ENCODE peak calls at places on chromosomes 2 and 18, in ten cellular contexts. M is tibial artery, W is esophagus squamous epithelium, E is ovary, D is upper lobe of right lung, F is SK-N-SH, C is tibial nerve, Z is uterus, V is IMR-90, I is A549. L is an unnamed sample. For H3K4me1, the result is how much of the 10 kb centered on the place peaks cover.

GRCh38 chr2:46669016-46669415 is 189.7 kb downstream of the TMEM247 start:
- DNase-seq in M (no peak), W (no peak), E (no peak), D (no peak), F (no peak), C (no peak), Z (no peak), V (no peak), I (no peak), L (no peak)

GRCh38 chr2:141728142-141728541 is 402.7 kb downstream of the LRP1B start:
- DNase-seq in M (no peak), W (no peak), E (no peak), D (no peak), F (no peak), C (no peak), Z (no peak), V (no peak), I (no peak), L (no peak)

GRCh38 chr2:2660789-2661355 is 329.8 kb upstream of the MYT1L start:
- DNase-seq in M (no peak), W (no peak), E (no peak), D (no peak), F (no peak), C (no peak), Z (no peak), V (peak), I (peak), L (no peak)

GRCh38 chr2:2748399-2749205 is 417.5 kb upstream of the MYT1L start:
- DNase-seq in M (no peak), W (no peak), E (no peak), D (no peak), F (no peak), C (no peak), Z (no peak), V (no peak), I (no peak), L (no peak)

GRCh38 chr18:46167971-46168370 is 63.8 kb downstream of the HAUS1 start:
- DNase-seq in M (no peak), W (peak), E (no peak), D (peak), F (no peak), C (no peak), Z (no peak), V (no peak), I (no peak), L (peak)

GRCh38 chr2:27016801-27017325 is 15.9 kb upstream of the TMEM214 start:
- DNase-seq in M (no peak), W (no peak), E (peak), D (no peak), F (peak), C (peak), Z (peak), V (peak), I (peak), L (peak)

GRCh38 chr18:52499646-52500045 is 159.6 kb downstream of the DCC start:
- DNase-seq in M (no peak), W (no peak), E (no peak), D (no peak), F (no peak), C (no peak), Z (no peak), V (no peak), I (peak), L (no peak)

GRCh38 chr2:240168546-240169361 is 28.3 kb upstream of the OTOS start:
- DNase-seq in M (no peak), W (no peak), E (no peak), D (peak), F (no peak), C (no peak), Z (no peak), V (no peak), I (no peak), L (no peak)

GRCh38 chr18:49619792-49620191 is 57.9 kb downstream of the LIPG start:
- DNase-seq in M (no peak), W (no peak), E (no peak), D (no peak), F (no peak), C (no peak), Z (no peak), V (no peak), I (no peak), L (no peak)

GRCh38 chr2:160062283-160063005 is at the start of gene PLA2R1:
- DNase-seq in M (peak), W (no peak), E (peak), D (peak), F (no peak), C (peak), Z (peak), V (peak), I (peak), L (peak)

GRCh38 chr18:1394966-1395365 is 490.3 kb downstream of the ADCYAP1 start:
- DNase-seq in M (no peak), W (no peak), E (no peak), D (no peak), F (no peak), C (no peak), Z (no peak), V (no peak), I (no peak), L (no peak)

GRCh38 chr18:48486762-48487161 is 52.1 kb upstream of the CTIF start:
- DNase-seq in M (no peak), W (no peak), E (no peak), D (no peak), F (no peak), C (no peak), Z (no peak), V (peak), I (peak), L (no peak)

GRCh38 chr2:24276349-24276899 is 83.9 kb downstream of the ITSN2 start:
- DNase-seq in M (no peak), W (no peak), E (no peak), D (no peak), F (no peak), C (no peak), Z (no peak), V (peak), I (no peak), L (no peak)

GRCh38 chr2:8500124-8501054 is 181.5 kb upstream of the ID2 start:
- DNase-seq in M (no peak), W (no peak), E (no peak), D (peak), F (no peak), C (no peak), Z (no peak), V (peak), I (peak), L (no peak)

GRCh38 chr2:89763581-89764485 is 1072.4 kb downstream of the RPIA start:
- DNase-seq in M (peak), W (no peak), E (peak), D (peak), F (peak), C (no peak), Z (peak), V (no peak), I (no peak), L (peak)

GRCh38 chr2:143705108-143705686 is 576.0 kb downstream of the ARHGAP15 start:
- DNase-seq in M (no peak), W (no peak), E (no peak), D (no peak), F (no peak), C (no peak), Z (no peak), V (peak), I (no peak), L (no peak)

GRCh38 chr18:59905686-59906091 is 5.9 kb downstream of the PMAIP1 start:
- DNase-seq in M (no peak), W (no peak), E (no peak), D (no peak), F (no peak), C (no peak), Z (no peak), V (no peak), I (no peak), L (no peak)

GRCh38 chr18:22314406-22314805 is 103.3 kb downstream of the CTAGE1 start:
- DNase-seq in M (no peak), W (no peak), E (no peak), D (no peak), F (no peak), C (no peak), Z (peak), V (peak), I (no peak), L (no peak)

DNA sequence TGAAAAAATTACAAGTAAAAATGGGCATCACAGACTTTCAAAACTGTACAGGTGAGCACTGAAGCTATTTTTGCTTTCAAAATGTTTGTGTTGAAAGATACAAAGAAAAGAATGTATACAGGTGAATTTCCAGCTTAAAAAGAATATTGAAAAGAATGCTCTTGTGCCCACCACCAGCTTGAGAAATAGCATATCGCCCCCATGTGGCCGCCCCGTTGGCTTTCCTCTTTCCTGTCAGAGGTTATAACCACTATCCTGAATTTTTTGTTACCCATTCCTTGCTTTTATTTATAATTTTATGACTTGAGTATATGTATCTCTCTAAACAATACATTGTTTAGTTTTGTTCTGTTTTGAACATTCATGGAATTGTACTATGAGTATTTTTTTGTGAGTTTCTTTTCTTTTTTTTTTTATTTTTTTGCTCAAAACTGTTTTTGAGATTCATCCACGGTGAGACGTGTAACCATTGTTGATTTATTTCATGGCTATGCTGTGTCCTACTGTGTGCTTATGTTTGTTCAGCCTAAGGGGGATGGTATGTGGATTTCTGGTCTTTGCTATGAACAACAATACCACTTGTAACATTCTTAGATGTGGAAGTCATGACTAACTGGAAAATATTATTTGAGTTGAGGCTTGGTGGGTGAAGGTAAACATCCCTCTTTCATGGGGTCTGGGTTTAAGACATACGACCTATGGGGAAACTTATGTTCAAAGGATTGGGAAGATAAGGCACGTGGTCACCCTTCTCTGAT is 11.6 kb downstream of the TRPM8 start:
- DNase-seq in M (no peak), W (no peak), E (no peak), D (no peak), F (peak), C (no peak), Z (no peak), V (peak), I (peak), L (no peak)
- TF ChIP-seq CTCF in M (no peak), W (no peak), E (no peak), D (peak), F (peak), C (no peak), Z (no peak), V (peak), I (peak), L (peak)

GRCh38 chr2:96259497-96259921 is 6.3 kb downstream of the TMEM127 start:
- DNase-seq in M (no peak), W (no peak), E (no peak), D (no peak), F (no peak), C (no peak), Z (no peak), V (no peak), I (no peak), L (peak)
- H3K4me1 ChIP-seq in M (half or more), W (under half), E (under half), D (half or more), F (under half), C (half or more), Z (under half), V (under half), I (under half), L (half or more)

DNA sequence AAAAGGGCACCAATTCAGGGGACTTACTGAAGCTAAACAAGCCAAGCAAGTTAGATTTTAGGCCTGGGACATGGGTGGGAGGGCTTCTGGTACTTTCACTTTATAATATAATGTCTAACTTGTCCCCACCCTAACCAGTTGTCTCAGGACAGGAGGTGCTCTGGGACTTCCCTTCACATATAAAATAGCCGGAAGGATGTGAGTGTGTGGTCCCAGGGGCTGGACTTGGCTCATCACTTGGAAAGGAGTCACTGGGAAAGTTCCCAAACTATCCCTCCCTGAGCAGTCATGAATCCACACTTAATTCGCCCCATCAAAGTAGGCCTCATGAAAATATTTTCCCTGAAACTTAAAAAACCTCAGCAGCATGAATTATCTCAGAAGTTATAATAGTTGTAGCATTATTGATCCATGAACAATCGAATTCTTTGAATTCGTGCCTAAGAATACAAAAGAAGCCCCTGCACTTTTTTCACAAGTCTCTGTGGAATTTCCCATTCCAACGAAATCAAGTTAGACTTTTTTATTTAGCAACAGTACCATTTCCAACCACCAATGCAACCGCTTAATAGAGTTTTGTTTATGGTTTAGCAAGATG is 69.0 kb upstream of the SPTBN1 start:
- DNase-seq in M (peak), W (no peak), E (no peak), D (no peak), F (no peak), C (peak), Z (peak), V (peak), I (no peak), L (peak)
- TF ChIP-seq CTCF in M (no peak), W (no peak), E (peak), D (no peak), F (no peak), C (peak), Z (no peak), V (no peak), I (no peak), L (no peak)

DNA sequence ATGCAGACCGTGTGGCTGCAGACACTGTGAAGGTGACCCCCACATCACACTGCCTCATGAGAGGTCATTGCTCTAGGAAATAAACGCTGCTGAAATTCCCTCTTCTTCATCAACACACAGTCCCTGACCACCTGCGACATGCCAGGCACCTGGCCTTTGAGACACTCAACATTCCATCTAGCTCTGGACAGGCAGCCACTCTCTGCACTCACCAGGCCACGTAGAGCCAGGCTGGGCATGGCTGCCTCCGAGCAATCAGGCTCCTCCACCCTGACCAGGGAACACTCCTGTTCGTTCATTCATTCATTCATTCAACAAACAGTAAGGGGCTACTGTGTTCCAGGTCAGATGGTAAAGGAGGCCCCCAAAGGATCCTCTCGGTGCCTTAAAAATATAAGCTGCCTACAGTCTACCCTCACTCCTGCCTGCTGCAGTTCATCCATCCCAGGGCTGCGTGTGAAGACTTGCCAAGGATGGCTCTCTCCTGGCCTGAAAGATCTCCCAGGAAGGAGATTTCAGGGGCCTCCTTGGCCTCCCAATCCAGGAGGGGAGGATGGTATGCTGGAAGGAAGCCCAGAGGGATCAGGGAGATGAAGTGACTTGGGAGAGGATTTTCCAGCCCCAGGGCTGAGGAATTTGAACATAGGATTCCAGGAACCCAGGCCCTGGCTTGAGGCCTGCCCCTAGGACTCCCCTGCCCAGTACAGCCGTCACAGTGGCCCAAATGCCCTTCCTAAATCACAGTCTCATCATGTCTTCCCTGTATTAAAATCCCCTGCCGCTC is 66.7 kb downstream of the TNS1 start:
- DNase-seq in M (no peak), W (no peak), E (no peak), D (no peak), F (no peak), C (no peak), Z (no peak), V (peak), I (no peak), L (no peak)
- H3K4me1 ChIP-seq in M (half or more), W (half or more), E (half or more), D (half or more), F (half or more), C (half or more), Z (under half), V (half or more), I (half or more), L (under half)

GRCh38 chr2:226970362-226970761 is 134.5 kb downstream of the RHBDD1 start:
- DNase-seq in M (no peak), W (no peak), E (no peak), D (no peak), F (no peak), C (no peak), Z (no peak), V (no peak), I (no peak), L (no peak)
- TF ChIP-seq CTCF in M (no peak), W (no peak), E (no peak), D (no peak), F (no peak), C (no peak), Z (no peak), V (no peak), I (no peak), L (no peak)

DNA sequence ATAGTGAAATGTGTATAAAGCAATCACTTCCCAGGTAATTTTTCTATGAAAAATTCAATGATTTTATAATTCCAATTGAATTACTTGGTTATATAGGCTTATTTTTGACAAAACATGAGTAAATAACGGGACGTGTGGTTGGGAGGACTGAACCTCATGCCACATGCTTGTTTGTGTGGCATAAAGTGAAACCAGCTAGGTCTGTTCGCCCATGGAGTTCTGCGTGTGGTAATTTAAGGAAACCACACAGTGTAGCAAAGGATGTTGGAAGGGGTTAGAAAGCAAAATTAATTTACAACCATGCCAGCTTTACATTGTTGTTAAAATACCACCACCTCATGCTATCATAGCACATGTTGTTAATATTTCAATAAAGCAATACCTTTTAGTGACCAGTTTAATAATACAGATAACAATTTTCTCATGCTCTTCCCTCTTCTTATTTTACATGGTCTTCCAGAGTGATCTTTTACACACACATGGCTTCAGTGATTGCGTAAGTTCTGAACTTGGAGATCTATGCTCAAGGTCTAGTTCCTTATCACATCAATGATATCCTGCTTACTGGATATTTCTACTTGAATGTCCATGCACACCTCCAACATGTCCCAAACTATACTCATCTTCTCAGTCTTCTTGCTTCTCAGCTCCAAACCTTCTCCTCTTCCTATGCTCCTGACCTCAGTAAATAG is 156.4 kb upstream of the ITGA4 start:
- DNase-seq in M (no peak), W (no peak), E (no peak), D (no peak), F (no peak), C (no peak), Z (no peak), V (no peak), I (no peak), L (no peak)
- H3K4me1 ChIP-seq in M (under half), W (under half), E (under half), D (under half), F (under half), C (under half), Z (under half), V (under half), I (under half), L (under half)